ENCODE peak calls at places on chromosomes 7 and 10, in five cellular contexts. I is WERI-Rb-1, Z is MM.1S, P is pancreas, M is ascending aorta. G is an unnamed sample. For H3K36me3, the result is how much of the 10 kb centered on the place peaks cover.

GRCh38 chr7:128911441-128912031 is 1.0 kb upstream of the KCP start:
- DNase-seq in I (peak), Z (no peak), P (no peak), M (no peak), G (no peak)

GRCh38 chr7:131008840-131009651 is 275.0 kb upstream of the KLF14 start:
- DNase-seq in I (no peak), Z (no peak), P (no peak), M (no peak), G (no peak)

GRCh38 chr10:35208536-35208935 is 81.9 kb downstream of the CREM start:
- DNase-seq in I (no peak), Z (peak), P (no peak), M (no peak), G (peak)

GRCh38 chr10:103890194-103890658 is 27.8 kb downstream of the STN1 start:
- DNase-seq in I (no peak), Z (no peak), P (no peak), M (no peak), G (no peak)

GRCh38 chr7:106327538-106328481 is 43.0 kb upstream of the NAMPT start:
- DNase-seq in I (no peak), Z (no peak), P (no peak), M (no peak), G (no peak)

GRCh38 chr7:108294595-108294994 is 161.6 kb downstream of the NRCAM start:
- DNase-seq in I (no peak), Z (no peak), P (no peak), M (no peak), G (no peak)

GRCh38 chr10:116952729-116953128 is 52.3 kb downstream of the SHTN1 start:
- DNase-seq in I (no peak), Z (no peak), P (no peak), M (no peak), G (no peak)

GRCh38 chr7:99393363-99394187 is 14.8 kb downstream of the PDAP1 start:
- DNase-seq in I (peak), Z (no peak), P (peak), M (no peak), G (no peak)

GRCh38 chr10:16192337-16192736 is 244.5 kb upstream of the PTER start:
- DNase-seq in I (no peak), Z (no peak), P (no peak), M (no peak), G (no peak)

DNA sequence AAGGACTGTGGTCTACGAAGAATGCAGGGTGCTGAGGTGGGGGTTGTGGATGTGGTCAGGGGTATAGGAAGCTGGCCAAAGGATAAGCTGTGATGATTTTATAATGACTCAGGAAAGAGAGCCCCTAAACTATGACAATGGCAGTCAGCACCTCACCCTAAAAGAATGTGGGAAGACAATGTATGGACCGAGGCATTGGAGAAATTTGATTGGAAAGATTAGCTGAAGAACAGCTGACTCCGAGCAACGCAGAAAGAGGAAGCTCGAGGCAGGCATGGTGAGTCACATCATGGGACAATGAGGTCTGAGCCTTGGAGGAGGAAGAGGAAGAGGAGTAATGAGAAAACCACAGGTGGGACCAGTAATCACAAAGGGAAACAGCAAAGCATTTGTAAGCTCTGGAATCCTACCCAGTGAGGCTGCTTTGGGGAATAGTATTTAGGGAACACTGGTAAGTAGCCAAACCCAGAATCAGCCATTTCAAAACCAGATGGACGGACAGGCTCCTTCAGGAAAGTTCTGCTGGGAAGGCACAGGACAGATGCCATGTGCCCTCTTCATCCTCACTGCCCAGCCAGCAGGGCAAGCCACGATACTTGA is 295.4 kb downstream of the PRPF18 start:
- DNase-seq in I (no peak), Z (no peak), P (no peak), M (no peak), G (no peak)
- H3K36me3 ChIP-seq in I (under half), Z (under half), P (under half), M (under half), G (under half)

DNA sequence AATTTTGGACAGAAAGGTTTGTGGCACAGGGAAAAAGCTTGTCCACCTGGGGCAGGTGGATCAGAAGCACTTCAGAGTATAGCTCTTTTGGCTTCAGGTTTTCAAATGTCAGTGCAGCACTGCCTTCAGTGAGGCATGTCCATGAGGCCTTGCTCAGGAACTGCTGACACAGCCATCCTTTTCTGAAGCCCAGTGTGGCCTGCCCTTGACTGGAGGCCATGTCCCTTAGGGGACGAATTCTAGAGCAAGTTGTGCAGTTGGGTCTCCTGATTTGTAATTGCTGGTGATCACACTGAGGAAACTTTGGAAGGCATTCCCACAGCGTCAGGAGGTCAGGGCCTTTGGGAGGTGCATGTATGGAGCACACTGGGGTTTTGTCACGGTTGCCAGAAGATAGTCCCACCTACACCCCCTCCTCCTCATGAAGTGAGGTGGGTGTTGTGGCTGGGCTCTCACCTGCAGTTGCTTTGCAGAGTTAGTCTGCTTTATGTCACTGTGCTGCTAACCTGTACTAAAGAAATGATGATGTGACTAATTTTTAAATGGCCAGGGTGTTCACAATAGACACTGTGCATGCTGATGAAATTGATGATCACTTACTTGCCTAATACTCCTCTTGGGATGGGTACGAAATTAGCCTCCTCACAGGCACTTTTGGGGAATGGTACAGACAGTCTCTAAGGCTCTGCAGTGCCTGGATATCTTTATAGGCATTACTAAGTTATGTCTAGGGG is 41.7 kb downstream of the OGDH start:
- DNase-seq in I (no peak), Z (no peak), P (no peak), M (no peak), G (no peak)
- H3K36me3 ChIP-seq in I (under half), Z (under half), P (under half), M (under half), G (under half)

GRCh38 chr7:143388491-143389101 is 7.5 kb downstream of the ZYX start:
- DNase-seq in I (no peak), Z (no peak), P (peak), M (no peak), G (no peak)

GRCh38 chr7:143389316-143390097 is 8.4 kb downstream of the ZYX start:
- DNase-seq in I (no peak), Z (no peak), P (no peak), M (no peak), G (no peak)

GRCh38 chr7:143388051-143388450 is 6.9 kb downstream of the ZYX start:
- DNase-seq in I (no peak), Z (no peak), P (no peak), M (no peak), G (no peak)

GRCh38 chr7:143385891-143386781 is 5.0 kb downstream of the ZYX start:
- DNase-seq in I (no peak), Z (no peak), P (peak), M (no peak), G (peak)

DNA sequence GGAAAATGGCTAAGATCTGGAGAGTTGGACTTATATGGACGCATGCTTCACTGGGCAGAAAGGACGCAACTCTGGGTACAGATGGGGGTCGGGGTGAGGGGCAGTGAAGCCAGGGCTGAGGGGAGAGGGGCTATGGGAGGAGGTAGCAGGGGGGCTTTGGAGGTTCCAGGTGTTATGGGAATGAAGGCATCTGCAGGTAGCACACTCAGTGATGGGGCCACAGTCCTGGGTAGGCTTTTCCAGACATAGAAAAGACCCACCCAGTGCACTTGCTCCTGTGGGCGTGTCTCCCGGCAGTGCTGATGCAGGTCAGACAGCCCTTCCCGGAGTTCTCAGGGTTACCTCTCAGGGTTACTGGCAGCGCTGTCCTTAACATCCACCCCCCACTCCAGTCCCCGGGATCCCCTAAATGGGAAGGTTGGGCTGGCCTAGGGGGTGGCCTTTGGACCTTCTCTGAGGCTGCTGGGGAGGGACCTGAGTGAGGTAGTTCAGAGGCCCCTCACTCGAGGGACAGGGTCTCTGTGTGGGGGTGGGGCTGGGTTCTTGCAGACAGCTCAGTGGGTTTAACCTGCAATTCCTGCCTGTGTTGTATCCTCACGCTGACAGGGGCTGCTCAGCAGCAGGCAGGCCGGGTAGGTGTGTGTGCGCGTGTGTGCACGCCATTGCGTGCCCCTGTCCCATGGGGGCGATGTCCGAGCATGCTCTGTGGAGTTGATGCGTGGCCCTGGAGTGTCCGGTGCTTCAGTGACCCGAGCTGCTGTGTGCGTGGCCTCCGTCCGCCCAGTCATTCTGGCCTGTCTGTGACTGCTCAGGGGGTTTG is 6.2 kb downstream of the ZYX start:
- DNase-seq in I (peak), Z (no peak), P (no peak), M (no peak), G (no peak)
- H3K36me3 ChIP-seq in I (under half), Z (under half), P (under half), M (half or more), G (half or more)

GRCh38 chr10:33209777-33210176 is 124.7 kb downstream of the NRP1 start:
- DNase-seq in I (no peak), Z (no peak), P (no peak), M (no peak), G (no peak)

GRCh38 chr10:33204049-33204448 is 130.4 kb downstream of the NRP1 start:
- DNase-seq in I (no peak), Z (no peak), P (no peak), M (no peak), G (no peak)

GRCh38 chr10:33211123-33211878 is 123.2 kb downstream of the NRP1 start:
- DNase-seq in I (no peak), Z (no peak), P (no peak), M (no peak), G (peak)

GRCh38 chr10:33212061-33212748 is 122.3 kb downstream of the NRP1 start:
- DNase-seq in I (no peak), Z (no peak), P (no peak), M (no peak), G (no peak)

DNA sequence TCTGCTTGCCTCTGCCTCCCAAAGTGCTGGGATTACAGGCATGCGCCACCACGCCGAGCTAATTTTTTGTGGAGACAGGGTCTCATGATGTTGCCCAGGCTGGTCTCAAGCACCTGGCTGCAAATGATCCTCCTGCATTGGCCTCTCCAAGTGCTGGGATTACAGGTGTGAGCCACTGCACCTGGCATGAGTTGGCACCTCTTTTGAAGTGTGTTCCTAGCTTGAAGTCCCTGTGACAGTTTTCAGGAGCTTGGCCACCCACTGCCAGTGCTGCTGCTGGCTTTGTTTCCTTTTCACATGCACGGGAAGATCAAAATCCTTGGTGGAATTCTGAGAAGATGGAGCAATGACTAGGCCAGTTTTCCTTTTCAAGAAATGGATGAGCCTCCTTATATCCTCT is 126.3 kb downstream of the NRP1 start:
- DNase-seq in I (no peak), Z (no peak), P (no peak), M (no peak), G (no peak)
- H3K36me3 ChIP-seq in I (under half), Z (under half), P (under half), M (under half), G (under half)

DNA sequence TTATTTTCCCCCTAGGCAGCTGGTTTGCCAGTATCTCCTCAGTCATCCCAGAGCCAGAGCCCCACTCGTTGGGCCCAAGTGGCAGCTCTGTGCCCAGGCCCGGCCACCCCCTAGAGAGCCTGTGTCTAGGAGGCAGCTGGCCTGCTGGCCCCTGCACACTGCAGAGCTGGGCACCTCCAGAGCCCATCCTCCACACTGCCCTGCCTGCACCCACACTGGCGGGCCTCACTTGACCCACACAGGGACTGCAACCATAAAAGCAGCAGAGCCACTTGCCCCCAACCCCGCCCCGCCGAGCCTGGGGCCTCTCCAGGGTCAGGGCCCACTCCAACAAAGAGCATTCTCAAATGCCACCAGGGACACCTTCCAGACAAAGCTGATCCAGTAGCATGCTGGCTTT is 5.4 kb downstream of the ASB13 start:
- DNase-seq in I (no peak), Z (no peak), P (no peak), M (no peak), G (no peak)
- H3K36me3 ChIP-seq in I (under half), Z (under half), P (under half), M (under half), G (under half)

DNA sequence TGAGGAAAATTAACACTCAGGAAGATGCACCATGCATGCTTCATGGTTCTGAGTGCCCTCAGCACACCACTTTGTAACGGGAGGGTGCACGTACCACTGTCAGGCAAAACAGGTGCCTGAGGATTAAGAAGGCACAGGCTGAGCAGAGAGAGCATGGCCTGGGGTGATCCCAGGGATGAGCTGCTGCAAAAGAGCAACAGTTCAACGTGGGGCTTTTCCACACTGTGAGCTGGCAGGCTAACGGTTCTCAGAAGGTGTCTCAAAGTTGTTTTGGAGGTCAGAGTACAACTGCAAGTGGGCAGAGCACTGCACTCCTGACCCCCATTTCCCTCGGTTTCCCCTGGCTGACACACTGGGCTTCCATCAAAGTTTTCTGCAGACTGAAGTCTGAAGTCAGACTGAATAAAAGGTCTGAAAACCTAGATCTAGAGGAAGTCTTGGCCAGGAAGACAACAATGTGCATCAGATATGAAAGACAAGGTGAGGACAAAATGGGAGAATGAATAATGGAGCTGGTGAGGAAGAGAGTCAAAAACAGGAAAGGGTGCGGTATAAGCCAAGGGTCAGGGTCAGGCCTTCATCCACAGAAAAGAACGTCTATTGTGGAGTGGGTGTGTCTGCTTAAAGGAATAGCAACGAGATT is 20.5 kb downstream of the ZNF438 start:
- DNase-seq in I (peak), Z (no peak), P (no peak), M (no peak), G (no peak)
- H3K36me3 ChIP-seq in I (under half), Z (under half), P (under half), M (under half), G (under half)

DNA sequence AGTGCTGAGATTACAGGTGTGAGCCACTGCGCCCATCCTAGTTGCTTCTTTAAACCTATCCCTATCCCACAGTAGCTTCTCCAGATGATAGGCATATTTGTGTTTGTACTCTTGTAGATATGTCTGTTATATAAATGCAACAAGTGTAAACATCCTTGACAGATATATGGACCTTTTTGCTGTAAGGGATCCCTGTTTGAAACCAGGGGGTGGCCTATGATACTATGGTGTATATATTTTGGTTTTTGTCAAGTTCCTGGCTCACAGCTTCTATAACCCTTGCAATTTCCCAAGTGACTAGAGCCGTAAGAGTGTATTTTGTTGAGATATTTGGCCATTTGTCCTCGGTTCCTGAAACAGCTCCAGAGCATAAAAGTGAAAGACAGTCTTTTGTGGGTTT is 9.7 kb downstream of the COMTD1 start:
- DNase-seq in I (no peak), Z (no peak), P (no peak), M (no peak), G (no peak)
- H3K36me3 ChIP-seq in I (half or more), Z (under half), P (under half), M (under half), G (under half)

GRCh38 chr10:119073584-119073983 is 7.0 kb downstream of the EIF3A start:
- DNase-seq in I (no peak), Z (no peak), P (no peak), M (no peak), G (no peak)
- H3K36me3 ChIP-seq in I (half or more), Z (under half), P (under half), M (under half), G (under half)

DNA sequence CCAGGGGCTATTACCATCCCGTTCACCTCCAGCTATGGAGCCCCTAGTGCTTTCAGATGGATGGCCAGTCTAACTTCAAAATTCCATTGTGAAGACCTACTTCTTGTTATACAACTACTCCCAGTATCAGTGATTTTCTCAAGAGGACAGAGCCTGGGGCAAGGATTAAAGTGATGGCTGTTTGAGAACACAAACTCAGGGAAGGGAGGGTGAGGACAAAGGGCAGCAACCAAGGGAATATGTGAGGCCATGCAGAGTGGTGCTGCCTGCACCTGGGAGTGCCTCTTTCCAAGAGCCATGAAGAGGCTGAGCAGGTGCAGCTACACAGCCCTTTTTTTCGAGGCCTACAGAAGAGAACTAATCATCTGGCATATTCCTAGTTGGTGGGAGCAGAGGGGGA is 303.5 kb upstream of the BMPER start:
- DNase-seq in I (no peak), Z (no peak), P (no peak), M (no peak), G (no peak)
- H3K36me3 ChIP-seq in I (under half), Z (under half), P (under half), M (under half), G (under half)